ENCODE peak calls at places on chromosomes 12 and 14, in eight cellular contexts. I is AG04450, B is SK-N-SH, O is aorta, E is prostate gland, H is tibial artery, Y is tibial nerve, U is heart left ventricle. K is an unnamed sample.
A peak's percentile ranks its signal among the peaks of the same experiment; 100 is the strongest.

GRCh38 chr14:54085137-54085810 is 128.6 kb upstream of the BMP4 start:
- DNase-seq in I (no peak), B (no peak), O (no peak), E (no peak), H (no peak), Y (no peak), U (no peak), K (no peak)

GRCh38 chr14:79405511-79405910 is 805.8 kb downstream of the DIO2 start:
- DNase-seq in I (no peak), B (no peak), O (no peak), E (no peak), H (no peak), Y (no peak), U (no peak), K (no peak)

GRCh38 chr12:122861586-122861970 is 26.3 kb downstream of the HIP1R start:
- DNase-seq in I (no peak), B (peak; percentile 32), O (peak; percentile 42), E (no peak), H (no peak), Y (no peak), U (no peak), K (no peak)

GRCh38 chr12:108129017-108129812 is at the start of gene WSCD2:
- DNase-seq in I (no peak), B (peak; percentile 90), O (peak; percentile 80), E (peak; percentile 13), H (peak; percentile 52), Y (peak; percentile 28), U (no peak), K (peak; percentile 66)

GRCh38 chr14:63938198-63939005 is 85.6 kb downstream of the SYNE2 start:
- DNase-seq in I (no peak), B (no peak), O (no peak), E (no peak), H (no peak), Y (no peak), U (no peak), K (no peak)

GRCh38 chr12:69570545-69571399 is 14.5 kb upstream of the CCT2 start:
- DNase-seq in I (no peak), B (peak; percentile 49), O (peak; percentile 49), E (peak; percentile 49), H (peak; percentile 62), Y (peak; percentile 79), U (peak; percentile 34), K (peak; percentile 63)

GRCh38 chr14:88683119-88683518 is 109.6 kb downstream of the EML5 start:
- DNase-seq in I (no peak), B (peak; percentile 25), O (no peak), E (no peak), H (no peak), Y (no peak), U (no peak), K (no peak)

GRCh38 chr12:114291389-114292075 is 114.4 kb downstream of the TBX5 start:
- DNase-seq in I (no peak), B (no peak), O (no peak), E (no peak), H (no peak), Y (no peak), U (no peak), K (no peak)

GRCh38 chr12:88391556-88391955 is 188.7 kb downstream of the KITLG start:
- DNase-seq in I (peak; percentile 26), B (peak; percentile 14), O (no peak), E (no peak), H (no peak), Y (no peak), U (no peak), K (no peak)

GRCh38 chr12:98373019-98373554 is 142.3 kb upstream of the TMPO start:
- DNase-seq in I (no peak), B (peak; percentile 43), O (no peak), E (no peak), H (no peak), Y (no peak), U (no peak), K (no peak)

GRCh38 chr12:52821071-52821730 is 7.3 kb upstream of the KRT4 start:
- DNase-seq in I (no peak), B (no peak), O (peak; percentile 4), E (no peak), H (no peak), Y (no peak), U (no peak), K (no peak)

GRCh38 chr12:52820521-52820920 is 6.6 kb upstream of the KRT4 start:
- DNase-seq in I (no peak), B (no peak), O (peak; percentile 3), E (no peak), H (no peak), Y (no peak), U (no peak), K (no peak)

GRCh38 chr12:52819021-52819420 is 5.1 kb upstream of the KRT4 start:
- DNase-seq in I (no peak), B (no peak), O (peak; percentile 23), E (no peak), H (no peak), Y (no peak), U (no peak), K (no peak)

GRCh38 chr12:52818376-52818775 is 4.5 kb upstream of the KRT4 start:
- DNase-seq in I (no peak), B (no peak), O (peak; percentile 9), E (no peak), H (no peak), Y (no peak), U (no peak), K (no peak)

GRCh38 chr12:52819731-52820510 is 6.0 kb upstream of the KRT4 start:
- DNase-seq in I (no peak), B (no peak), O (peak; percentile 5), E (no peak), H (no peak), Y (no peak), U (no peak), K (no peak)
- H3K4me3 ChIP-seq in I (no peak overlapping the region), B (no peak overlapping the region), O (no peak overlapping the region), E (no peak overlapping the region), H (no peak overlapping the region), Y (no peak overlapping the region), U (no peak overlapping the region), K (no peak overlapping the region)

GRCh38 chr12:80714055-80714454 is 2.7 kb upstream of the MYF5 start:
- DNase-seq in I (no peak), B (no peak), O (no peak), E (no peak), H (no peak), Y (no peak), U (no peak), K (no peak)

GRCh38 chr12:80713419-80713818 is 3.3 kb upstream of the MYF5 start:
- DNase-seq in I (no peak), B (no peak), O (no peak), E (no peak), H (no peak), Y (no peak), U (no peak), K (no peak)

GRCh38 chr12:80716711-80717469 is at the start of gene MYF5:
- DNase-seq in I (no peak), B (no peak), O (no peak), E (no peak), H (no peak), Y (no peak), U (no peak), K (no peak)

GRCh38 chr12:80714846-80715245 is 1.9 kb upstream of the MYF5 start:
- DNase-seq in I (no peak), B (no peak), O (no peak), E (no peak), H (no peak), Y (no peak), U (no peak), K (no peak)

DNA sequence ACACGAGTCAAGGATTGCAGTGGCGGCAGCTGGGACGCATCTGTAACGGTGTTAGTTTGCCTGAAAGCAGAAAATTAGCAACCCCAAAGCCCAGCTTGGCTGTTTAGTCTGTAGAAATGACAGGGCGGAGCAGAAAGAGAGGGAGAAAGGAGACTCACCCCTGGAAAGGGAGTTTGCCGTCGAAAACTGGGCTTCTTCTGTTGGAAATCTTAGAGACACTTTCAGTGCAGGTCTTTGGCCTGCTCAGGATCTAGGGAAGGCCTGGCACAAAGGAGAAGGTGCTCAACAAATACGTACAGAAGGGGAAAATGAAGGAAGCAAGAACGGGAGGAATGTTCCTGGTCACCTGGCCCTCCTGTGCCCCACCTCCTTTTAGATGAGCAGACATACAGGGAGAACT is 862 bp upstream of the MYF5 start:
- DNase-seq in I (no peak), B (no peak), O (no peak), E (no peak), H (no peak), Y (no peak), U (no peak), K (no peak)
- H3K4me3 ChIP-seq in I (no peak overlapping the region), B (no peak overlapping the region), O (no peak overlapping the region), E (no peak overlapping the region), H (no peak overlapping the region), Y (no peak overlapping the region), U (no peak overlapping the region), K (no peak overlapping the region)

GRCh38 chr14:97407701-97408407 is 610.7 kb downstream of the VRK1 start:
- DNase-seq in I (no peak), B (no peak), O (no peak), E (no peak), H (no peak), Y (no peak), U (no peak), K (no peak)

GRCh38 chr14:97411938-97412612 is 614.9 kb downstream of the VRK1 start:
- DNase-seq in I (no peak), B (no peak), O (no peak), E (no peak), H (no peak), Y (no peak), U (no peak), K (no peak)

GRCh38 chr14:97410667-97411286 is 613.6 kb downstream of the VRK1 start:
- DNase-seq in I (no peak), B (no peak), O (no peak), E (no peak), H (no peak), Y (no peak), U (no peak), K (no peak)

GRCh38 chr14:97408503-97408902 is 611.3 kb downstream of the VRK1 start:
- DNase-seq in I (no peak), B (no peak), O (no peak), E (no peak), H (no peak), Y (no peak), U (no peak), K (no peak)

GRCh38 chr14:97408937-97409860 is 612.0 kb downstream of the VRK1 start:
- DNase-seq in I (no peak), B (no peak), O (no peak), E (no peak), H (no peak), Y (no peak), U (no peak), K (no peak)
- H3K4me3 ChIP-seq in I (no peak overlapping the region), B (no peak overlapping the region), O (no peak overlapping the region), E (no peak overlapping the region), H (no peak overlapping the region), Y (no peak overlapping the region), U (no peak overlapping the region), K (no peak overlapping the region)

DNA sequence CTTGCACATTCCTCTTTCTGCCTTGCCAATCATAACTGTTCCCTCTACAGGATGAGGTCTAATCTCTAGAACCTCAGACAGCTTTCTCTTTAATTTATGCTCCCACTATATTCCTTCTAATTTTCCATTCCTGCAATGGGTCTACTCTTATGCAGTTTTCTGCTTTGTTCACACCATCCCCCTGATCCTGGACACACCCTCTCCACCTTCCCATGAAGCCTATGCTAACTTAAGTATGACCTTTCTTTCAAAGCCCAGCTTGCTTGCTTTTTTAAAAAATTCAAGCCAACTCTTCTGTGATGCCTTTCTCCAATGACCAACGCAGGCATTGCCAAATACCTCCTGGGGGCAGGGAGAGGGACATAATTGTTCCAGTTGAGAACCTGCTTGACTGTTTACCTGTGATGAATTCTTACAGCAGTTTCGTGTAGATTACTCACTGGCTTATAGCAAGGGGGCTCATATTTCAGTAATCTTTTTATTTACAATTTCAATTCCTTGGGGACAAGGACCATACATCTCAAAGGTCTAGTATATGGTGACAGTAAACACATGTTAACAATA is 7.8 kb downstream of the SLC38A1 start:
- DNase-seq in I (no peak), B (no peak), O (no peak), E (peak; percentile 22), H (no peak), Y (no peak), U (no peak), K (no peak)
- H3K4me3 ChIP-seq in I (peak overlapping the region; percentile 39), B (no peak overlapping the region), O (no peak overlapping the region), E (no peak overlapping the region), H (no peak overlapping the region), Y (no peak overlapping the region), U (no peak overlapping the region), K (no peak overlapping the region)